ENCODE peak calls at places on chromosomes 1 and 21, in four cellular contexts. One of them, this sample, is unnamed.

GRCh38 chr1:169236880-169237279 is 130.4 kb downstream of the ATP1B1 start:
- DNase-seq in activated CD8-positive, alpha-beta memory T cell treated with anti-CD3 and anti-CD28 coated beads, Interleukin-2, amount 50 U/mL, for 4 hours: no peak
- DNase-seq in stimulated activated CD4-positive, alpha-beta T cell treated with anti-CD3 and anti-CD28 coated beads, TNF-alpha, amount 100 ng/mL, for 24 hours: no peak
- DNase-seq in GDM1: no peak
- DNase-seq in this sample: no peak

GRCh38 chr1:46062651-46063319 is 69.6 kb downstream of the PIK3R3 start:
- DNase-seq in stimulated activated CD4-positive, alpha-beta T cell treated with anti-CD3 and anti-CD28 coated beads, TNF-alpha, amount 100 ng/mL, for 24 hours: peak; percentile 17
- DNase-seq in activated CD8-positive, alpha-beta memory T cell treated with anti-CD3 and anti-CD28 coated beads, Interleukin-2, amount 50 U/mL, for 4 hours: no peak
- DNase-seq in GDM1: no peak
- DNase-seq in this sample: no peak

GRCh38 chr1:116474921-116475849 is 95.6 kb downstream of the CD58 start:
- DNase-seq in activated CD8-positive, alpha-beta memory T cell treated with anti-CD3 and anti-CD28 coated beads, Interleukin-2, amount 50 U/mL, for 4 hours: no peak
- DNase-seq in stimulated activated CD4-positive, alpha-beta T cell treated with anti-CD3 and anti-CD28 coated beads, TNF-alpha, amount 100 ng/mL, for 24 hours: no peak
- DNase-seq in GDM1: no peak
- DNase-seq in this sample: no peak

GRCh38 chr1:921011-921837 is 2.5 kb upstream of the SAMD11 start:
- DNase-seq in activated CD8-positive, alpha-beta memory T cell treated with anti-CD3 and anti-CD28 coated beads, Interleukin-2, amount 50 U/mL, for 4 hours: peak; percentile 39
- DNase-seq in stimulated activated CD4-positive, alpha-beta T cell treated with anti-CD3 and anti-CD28 coated beads, TNF-alpha, amount 100 ng/mL, for 24 hours: no peak
- DNase-seq in GDM1: peak; percentile 67
- DNase-seq in this sample: peak; percentile 69

GRCh38 chr1:31297273-31298247 is 728 bp downstream of the ZCCHC17 start:
- DNase-seq in GDM1: no peak
- DNase-seq in stimulated activated CD4-positive, alpha-beta T cell treated with anti-CD3 and anti-CD28 coated beads, TNF-alpha, amount 100 ng/mL, for 24 hours: no peak
- DNase-seq in activated CD8-positive, alpha-beta memory T cell treated with anti-CD3 and anti-CD28 coated beads, Interleukin-2, amount 50 U/mL, for 4 hours: no peak
- DNase-seq in this sample: peak; percentile 13

GRCh38 chr1:212514056-212514614 is 81.4 kb downstream of the NENF start:
- DNase-seq in activated CD8-positive, alpha-beta memory T cell treated with anti-CD3 and anti-CD28 coated beads, Interleukin-2, amount 50 U/mL, for 4 hours: no peak
- DNase-seq in stimulated activated CD4-positive, alpha-beta T cell treated with anti-CD3 and anti-CD28 coated beads, TNF-alpha, amount 100 ng/mL, for 24 hours: no peak
- DNase-seq in GDM1: no peak
- DNase-seq in this sample: no peak

GRCh38 chr1:48495166-48495565 is 23.2 kb upstream of the SPATA6 start:
- DNase-seq in GDM1: no peak
- DNase-seq in activated CD8-positive, alpha-beta memory T cell treated with anti-CD3 and anti-CD28 coated beads, Interleukin-2, amount 50 U/mL, for 4 hours: no peak
- DNase-seq in stimulated activated CD4-positive, alpha-beta T cell treated with anti-CD3 and anti-CD28 coated beads, TNF-alpha, amount 100 ng/mL, for 24 hours: no peak
- DNase-seq in this sample: no peak

GRCh38 chr1:75579046-75579445 is 31.9 kb downstream of the SLC44A5 start:
- DNase-seq in GDM1: no peak
- DNase-seq in activated CD8-positive, alpha-beta memory T cell treated with anti-CD3 and anti-CD28 coated beads, Interleukin-2, amount 50 U/mL, for 4 hours: no peak
- DNase-seq in stimulated activated CD4-positive, alpha-beta T cell treated with anti-CD3 and anti-CD28 coated beads, TNF-alpha, amount 100 ng/mL, for 24 hours: no peak
- DNase-seq in this sample: no peak

GRCh38 chr1:39646232-39647081 is 7.0 kb upstream of the HEYL start:
- DNase-seq in GDM1: no peak
- DNase-seq in stimulated activated CD4-positive, alpha-beta T cell treated with anti-CD3 and anti-CD28 coated beads, TNF-alpha, amount 100 ng/mL, for 24 hours: no peak
- DNase-seq in activated CD8-positive, alpha-beta memory T cell treated with anti-CD3 and anti-CD28 coated beads, Interleukin-2, amount 50 U/mL, for 4 hours: no peak
- DNase-seq in this sample: no peak

GRCh38 chr21:21631961-21632360 is 633.8 kb downstream of the NCAM2 start:
- DNase-seq in stimulated activated CD4-positive, alpha-beta T cell treated with anti-CD3 and anti-CD28 coated beads, TNF-alpha, amount 100 ng/mL, for 24 hours: no peak
- DNase-seq in activated CD8-positive, alpha-beta memory T cell treated with anti-CD3 and anti-CD28 coated beads, Interleukin-2, amount 50 U/mL, for 4 hours: no peak
- DNase-seq in GDM1: no peak
- DNase-seq in this sample: no peak

GRCh38 chr1:99599678-99600175 is 46.2 kb upstream of the PALMD start:
- DNase-seq in GDM1: no peak
- DNase-seq in stimulated activated CD4-positive, alpha-beta T cell treated with anti-CD3 and anti-CD28 coated beads, TNF-alpha, amount 100 ng/mL, for 24 hours: no peak
- DNase-seq in activated CD8-positive, alpha-beta memory T cell treated with anti-CD3 and anti-CD28 coated beads, Interleukin-2, amount 50 U/mL, for 4 hours: no peak
- DNase-seq in this sample: no peak

GRCh38 chr1:225410036-225410435 is 17.8 kb downstream of the LBR start:
- DNase-seq in stimulated activated CD4-positive, alpha-beta T cell treated with anti-CD3 and anti-CD28 coated beads, TNF-alpha, amount 100 ng/mL, for 24 hours: no peak
- DNase-seq in GDM1: no peak
- DNase-seq in activated CD8-positive, alpha-beta memory T cell treated with anti-CD3 and anti-CD28 coated beads, Interleukin-2, amount 50 U/mL, for 4 hours: no peak
- DNase-seq in this sample: no peak

GRCh38 chr1:193311226-193311948 is 125.0 kb upstream of the B3GALT2 start:
- DNase-seq in activated CD8-positive, alpha-beta memory T cell treated with anti-CD3 and anti-CD28 coated beads, Interleukin-2, amount 50 U/mL, for 4 hours: no peak
- DNase-seq in GDM1: no peak
- DNase-seq in stimulated activated CD4-positive, alpha-beta T cell treated with anti-CD3 and anti-CD28 coated beads, TNF-alpha, amount 100 ng/mL, for 24 hours: no peak
- DNase-seq in this sample: no peak